ENCODE peak calls at places on chromosomes 2 and 18, in five cellular contexts. S, P, T, U and V are unnamed samples.

GRCh38 chr18:50629148-50629631 is 69.3 kb downstream of the MAPK4 start:
- DNase-seq in S (no peak), P (no peak), T (no peak), U (no peak), V (peak)

GRCh38 chr18:77054606-77055428 is 77.8 kb downstream of the MBP start:
- DNase-seq in S (peak), P (peak), T (peak), U (peak), V (peak)

GRCh38 chr2:239164281-239164871 is 236.4 kb downstream of the HDAC4 start:
- DNase-seq in S (no peak), P (peak), T (peak), U (no peak), V (no peak)

GRCh38 chr2:24231461-24231881 is 56.6 kb downstream of the FAM228A start:
- DNase-seq in S (peak), P (no peak), T (no peak), U (peak), V (no peak)

GRCh38 chr2:230666885-230667712 is 45.5 kb upstream of the CAB39 start:
- DNase-seq in S (peak), P (no peak), T (peak), U (peak), V (no peak)

GRCh38 chr2:46650556-46651001 is 171.2 kb downstream of the TMEM247 start:
- DNase-seq in S (peak), P (no peak), T (peak), U (peak), V (peak)

GRCh38 chr2:203689424-203690109 is 16.9 kb upstream of the CD28 start:
- DNase-seq in S (no peak), P (no peak), T (no peak), U (no peak), V (no peak)

GRCh38 chr2:36485521-36485920 is 112.4 kb downstream of the FEZ2 start:
- DNase-seq in S (peak), P (no peak), T (no peak), U (peak), V (no peak)